ENCODE peak calls at places on chromosomes 13 and 19, in six cellular contexts. C is thyroid gland, D is fibroblast of lung, N is psoas muscle, F is body of pancreas, R is thoracic aorta. W is an unnamed sample.

GRCh38 chr19:46489445-46490272 is 6.0 kb downstream of the PNMA8B start:
- DNase-seq in R (peak; percentile 57), F (peak; percentile 38), C (peak; percentile 31), N (peak; percentile 69), D (peak; percentile 83), W (no peak)

GRCh38 chr19:46861691-46862503 is 1.1 kb downstream of the ARHGAP35 start:
- DNase-seq in D (no peak), R (no peak), N (peak; percentile 56), C (peak; percentile 29), F (peak; percentile 45), W (no peak)

GRCh38 chr13:98214008-98214643 is 37.1 kb upstream of the RNF113B start:
- DNase-seq in R (no peak), D (peak; percentile 86), C (peak; percentile 32), N (peak; percentile 50), F (no peak), W (no peak)

GRCh38 chr13:113616281-113616906 is 31.8 kb downstream of the TFDP1 start:
- DNase-seq in R (no peak), D (no peak), N (no peak), C (no peak), F (no peak), W (no peak)

GRCh38 chr13:35388456-35388855 is 88.0 kb downstream of the MAB21L1 start:
- DNase-seq in R (no peak), N (no peak), D (no peak), F (no peak), C (no peak), W (no peak)

GRCh38 chr13:50845211-50845610 is 1.7 kb upstream of the DLEU7 start:
- DNase-seq in N (no peak), F (no peak), D (peak; percentile 36), C (peak; percentile 14), R (no peak), W (no peak)

GRCh38 chr13:101521371-101521770 is 68.9 kb downstream of the ITGBL1 start:
- DNase-seq in F (no peak), D (no peak), R (no peak), N (no peak), C (no peak), W (no peak)

GRCh38 chr13:75368167-75368566 is 113.8 kb downstream of the TBC1D4 start:
- DNase-seq in D (peak; percentile 96), N (no peak), R (peak; percentile 14), F (no peak), C (peak; percentile 65), W (no peak)

GRCh38 chr13:97226788-97227627 is 4.9 kb downstream of the MBNL2 start:
- DNase-seq in R (no peak), F (peak; percentile 47), C (no peak), D (no peak), N (no peak), W (peak; percentile 52)

GRCh38 chr19:40302224-40303011 is 17.3 kb upstream of the AKT2 start:
- DNase-seq in F (no peak), C (no peak), D (no peak), N (no peak), R (no peak), W (no peak)

GRCh38 chr13:72565893-72566292 is 161.5 kb downstream of the MZT1 start:
- DNase-seq in F (no peak), C (no peak), D (no peak), N (no peak), R (no peak), W (no peak)

GRCh38 chr13:105087941-105088340 is 1447.5 kb downstream of the EFNB2 start:
- DNase-seq in D (no peak), N (no peak), F (no peak), C (no peak), R (no peak), W (no peak)

GRCh38 chr13:73661066-73661465 is 473.1 kb downstream of the KLF12 start:
- DNase-seq in C (no peak), F (no peak), R (no peak), N (no peak), D (no peak), W (no peak)

GRCh38 chr19:35211545-35212230 is 16.9 kb downstream of the FAM187B start:
- DNase-seq in C (peak; percentile 29), D (no peak), R (no peak), F (peak; percentile 33), N (peak; percentile 73), W (peak; percentile 79)

GRCh38 chr13:104571161-104571889 is 1505.1 kb upstream of the SLC10A2 start:
- DNase-seq in F (peak; percentile 83), R (peak; percentile 57), N (peak; percentile 56), D (peak; percentile 96), C (peak; percentile 66), W (no peak)

GRCh38 chr19:45670670-45671453 is 2.8 kb downstream of the GIPR start:
- DNase-seq in D (peak; percentile 14), F (peak; percentile 96), C (peak; percentile 20), R (no peak), N (peak; percentile 80), W (peak; percentile 30)

GRCh38 chr13:36385471-36385870 is 39.3 kb upstream of the SPART start:
- DNase-seq in F (no peak), N (no peak), C (no peak), D (peak; percentile 58), R (no peak), W (no peak)

GRCh38 chr13:53129864-53130393 is 101.3 kb downstream of the OLFM4 start:
- DNase-seq in N (no peak), R (no peak), C (no peak), F (no peak), D (no peak), W (no peak)

GRCh38 chr13:45004096-45004495 is 14.8 kb downstream of the GPALPP1 start:
- DNase-seq in D (no peak), C (no peak), N (no peak), F (no peak), R (no peak), W (no peak)

GRCh38 chr19:14768001-14768400 is 10.4 kb downstream of the ADGRE2 start:
- DNase-seq in F (no peak), N (no peak), C (no peak), D (no peak), R (no peak), W (no peak)

GRCh38 chr13:33016414-33017409 is at the start of gene KL:
- DNase-seq in N (peak; percentile 67), D (peak; percentile 6), C (peak; percentile 16), R (no peak), F (peak; percentile 14), W (no peak)

GRCh38 chr19:10501971-10502523 is 1.1 kb downstream of the KEAP1 start:
- DNase-seq in C (peak; percentile 94), D (peak; percentile 37), F (peak; percentile 100), N (peak; percentile 94), R (peak; percentile 37), W (no peak)

DNA sequence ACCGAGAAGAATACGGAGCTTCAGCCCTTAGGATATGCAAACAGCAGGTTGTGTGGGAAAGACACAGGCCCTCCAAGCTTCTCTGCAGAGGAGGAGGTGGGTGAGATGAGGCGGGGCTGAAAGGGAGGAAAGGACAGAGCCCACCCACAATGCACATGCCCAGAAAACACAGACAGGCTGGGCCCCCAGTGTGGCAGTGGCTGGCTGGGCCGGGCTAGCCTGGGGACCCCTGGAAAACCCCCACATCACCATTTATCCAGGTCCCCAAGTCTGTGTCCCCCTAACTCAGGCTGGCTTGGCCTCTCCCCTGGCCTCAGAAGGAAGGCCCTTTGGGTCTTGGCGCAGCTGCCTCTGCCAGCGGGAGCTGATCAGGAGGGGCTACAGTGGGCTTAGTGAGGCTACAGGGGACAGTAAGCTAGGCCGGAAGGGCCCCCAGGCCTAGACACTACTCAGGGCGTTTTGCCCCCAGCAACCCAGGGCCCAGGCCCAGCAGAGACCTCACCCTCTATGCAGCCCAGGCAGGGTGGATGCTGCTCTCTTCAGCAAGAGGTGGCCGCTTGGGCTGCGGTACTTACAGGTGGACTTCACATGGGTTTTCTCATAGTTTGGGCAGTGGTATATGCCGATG is 119.5 kb downstream of the TUBA3C start:
- DNase-seq in D (no peak), R (no peak), F (no peak), N (no peak), C (no peak), W (no peak)
- H3K9me3 ChIP-seq in D (no peaks in the 10 kb centered on the region), R (no peaks in the 10 kb centered on the region), F (no peaks in the 10 kb centered on the region), N (no peaks in the 10 kb centered on the region), C (no peaks in the 10 kb centered on the region), W (no peaks in the 10 kb centered on the region)

DNA sequence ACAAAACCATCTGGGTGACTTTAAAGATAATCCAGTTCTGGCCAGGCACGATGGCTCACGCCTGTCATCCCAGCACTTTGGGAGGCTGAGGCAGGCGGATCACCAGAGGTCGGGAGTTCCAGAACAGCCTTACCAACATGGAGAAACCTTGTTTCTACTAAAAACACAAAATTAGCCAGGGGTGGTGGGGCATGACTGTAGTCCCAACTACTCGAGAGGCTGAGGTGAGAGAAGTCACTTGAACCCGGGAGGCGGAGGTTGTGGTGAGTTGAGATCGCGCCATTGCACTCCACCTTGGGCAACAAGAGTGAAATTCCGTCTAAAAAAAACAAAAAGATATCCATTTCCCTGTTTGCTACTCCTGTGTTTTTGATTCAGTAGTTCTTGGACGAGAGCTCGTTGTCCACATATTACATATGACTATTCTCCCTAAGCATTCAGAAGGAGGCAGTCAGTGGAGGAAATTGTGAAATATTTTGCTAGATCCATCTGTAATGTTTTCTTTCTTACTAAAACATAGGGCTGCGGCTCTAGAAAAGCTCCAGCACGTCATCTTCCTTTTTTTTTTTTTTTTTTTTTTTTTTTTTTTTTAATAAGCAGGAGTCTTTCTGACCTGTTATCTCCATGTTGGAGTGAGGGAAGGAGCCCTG is 33.6 kb downstream of the ZNF701 start:
- DNase-seq in D (peak; percentile 18), F (no peak), N (no peak), C (peak; percentile 90), R (no peak), W (no peak)
- H3K9me3 ChIP-seq in D (no peaks in the 10 kb centered on the region), F (no peaks in the 10 kb centered on the region), N (peaks cover 5% of the 10 kb centered on the region), C (no peaks in the 10 kb centered on the region), R (no peaks in the 10 kb centered on the region), W (peaks cover 7% of the 10 kb centered on the region)

GRCh38 chr13:63005625-63006024 is 1590.0 kb upstream of the PCDH20 start:
- DNase-seq in D (no peak), F (no peak), C (no peak), N (no peak), R (no peak), W (no peak)

GRCh38 chr13:63012016-63012415 is 1596.4 kb upstream of the PCDH20 start:
- DNase-seq in N (no peak), D (no peak), F (no peak), C (no peak), R (no peak), W (no peak)

GRCh38 chr13:63010072-63010658 is 1594.5 kb upstream of the PCDH20 start:
- DNase-seq in D (no peak), F (no peak), N (no peak), C (no peak), R (no peak), W (no peak)
- H3K9me3 ChIP-seq in D (no peaks in the 10 kb centered on the region), F (no peaks in the 10 kb centered on the region), N (no peaks in the 10 kb centered on the region), C (no peaks in the 10 kb centered on the region), R (peaks cover 8% of the 10 kb centered on the region), W (no peaks in the 10 kb centered on the region)

DNA sequence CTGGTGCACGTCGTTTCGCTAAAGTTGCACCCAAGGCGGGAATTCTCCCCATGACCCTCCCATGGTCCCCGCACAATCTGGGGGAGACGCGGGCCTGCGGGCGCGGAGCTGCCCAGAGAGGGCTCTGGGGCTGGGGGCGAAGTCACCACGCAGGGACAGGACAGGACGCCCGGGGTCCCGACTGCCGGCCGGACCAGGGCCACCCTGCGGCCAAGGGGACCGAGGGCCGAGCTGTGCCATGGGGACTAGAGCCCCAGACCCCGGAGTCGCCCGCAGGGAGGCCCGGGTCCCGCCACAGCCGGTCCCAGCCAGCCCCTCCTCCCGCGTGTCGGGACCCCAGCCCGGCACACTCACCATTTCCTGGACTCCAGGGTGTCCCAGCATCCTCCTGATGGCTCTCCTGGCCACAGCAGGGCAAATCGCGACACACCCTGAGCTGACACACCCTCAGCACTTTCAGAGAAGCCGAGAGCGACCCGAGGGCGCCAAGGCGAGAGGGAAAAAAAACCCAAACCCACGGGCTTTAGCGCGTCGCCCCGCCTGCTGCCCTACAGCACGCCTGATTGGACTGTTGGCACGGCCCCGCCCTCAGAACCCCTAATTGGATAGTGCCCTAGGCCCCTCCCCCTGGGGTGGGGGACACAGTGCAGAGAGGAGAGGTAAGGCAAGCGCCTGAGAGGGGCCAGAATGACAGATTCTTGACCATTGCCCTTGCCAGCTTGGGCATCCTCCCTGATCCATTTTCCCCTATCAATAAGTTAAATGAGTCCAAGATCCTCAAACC is 28.6 kb downstream of the ZNF44 start:
- DNase-seq in R (no peak), C (no peak), D (no peak), N (no peak), F (no peak), W (no peak)
- H3K9me3 ChIP-seq in R (peaks cover 71% of the 10 kb centered on the region), C (no peaks in the 10 kb centered on the region), D (no peaks in the 10 kb centered on the region), N (peaks cover 78% of the 10 kb centered on the region), F (no peaks in the 10 kb centered on the region), W (peaks cover 14% of the 10 kb centered on the region)

W was measured in T-helper 17 cell.